ENCODE peak calls at places on chromosomes 5 and 9, in six cellular contexts. K is nephron progenitor cell; D is CD8-positive, alpha-beta memory T cell; E is ELR; N is stimulated activated CD8-positive, alpha-beta memory T cell treated with anti-CD3 and anti-CD28 coated beads, Interleukin-4, amount 100 ng/mL, for 24 hours; S is AG08396. I is an unnamed sample.

GRCh38 chr9:111527347-111527746 is 2.4 kb downstream of the ZNF483 start:
- DNase-seq in K (no peak), S (no peak), D (no peak), N (no peak), E (peak; percentile 26), I (no peak)

GRCh38 chr5:7850533-7851239 is at the start of gene CFAP90:
- DNase-seq in N (no peak), D (no peak), E (peak; percentile 24), S (peak; percentile 60), K (peak; percentile 94), I (peak; percentile 23)

GRCh38 chr5:77751328-77752023 is 24.7 kb downstream of the TBCA start:
- DNase-seq in D (no peak), K (no peak), E (no peak), N (no peak), S (no peak), I (no peak)

GRCh38 chr9:74773886-74774479 is 113.7 kb downstream of the TRPM6 start:
- DNase-seq in E (peak; percentile 74), D (peak; percentile 55), K (peak; percentile 76), S (peak; percentile 54), N (peak; percentile 41), I (peak; percentile 47)

GRCh38 chr5:110055301-110055700 is 365.6 kb downstream of the MAN2A1 start:
- DNase-seq in S (no peak), D (no peak), N (no peak), K (no peak), E (peak; percentile 9), I (no peak)

GRCh38 chr9:17135578-17135904 is 701 bp downstream of the CNTLN start:
- DNase-seq in S (no peak), N (no peak), E (no peak), D (no peak), K (no peak), I (no peak)

GRCh38 chr5:140590861-140591260 is 26.2 kb downstream of the SLC35A4 start:
- DNase-seq in S (no peak), D (no peak), N (no peak), E (no peak), K (no peak), I (no peak)

GRCh38 chr5:40681351-40682311 is 1.9 kb downstream of the PTGER4 start:
- DNase-seq in K (peak; percentile 37), E (no peak), N (no peak), S (no peak), D (peak; percentile 53), I (no peak)

GRCh38 chr5:136006767-136007251 is 22.0 kb upstream of the TGFBI start:
- DNase-seq in S (peak; percentile 61), N (no peak), E (peak; percentile 100), D (no peak), K (no peak), I (no peak)

GRCh38 chr5:30764704-30765103 is 428.8 kb upstream of the CDH6 start:
- DNase-seq in E (no peak), K (no peak), D (no peak), N (no peak), S (no peak), I (no peak)

GRCh38 chr9:72788966-72789365 is 163.9 kb downstream of the ALDH1A1 start:
- DNase-seq in E (no peak), N (no peak), S (no peak), K (no peak), D (no peak), I (no peak)

GRCh38 chr5:173016621-173017046 is 33.1 kb downstream of the ATP6V0E1 start:
- DNase-seq in N (no peak), K (no peak), E (peak; percentile 47), S (peak; percentile 42), D (no peak), I (no peak)

GRCh38 chr5:141001854-141002666 is 35.8 kb downstream of the PCDHAC2 start:
- DNase-seq in D (no peak), N (no peak), S (no peak), K (peak; percentile 54), E (no peak), I (no peak)

GRCh38 chr9:969310-969692 is 7.2 kb upstream of the DMRT3 start:
- DNase-seq in S (no peak), K (peak; percentile 62), N (no peak), E (no peak), D (no peak), I (no peak)

GRCh38 chr9:134431626-134432025 is 105.4 kb downstream of the RXRA start:
- DNase-seq in E (no peak), S (no peak), N (no peak), K (no peak), D (no peak), I (no peak)

GRCh38 chr5:96054272-96055030 is 92.8 kb upstream of the ELL2 start:
- DNase-seq in S (no peak), K (no peak), E (no peak), D (no peak), N (no peak), I (no peak)

GRCh38 chr9:135993840-135994776 is 32.9 kb upstream of the UBAC1 start:
- DNase-seq in S (no peak), E (no peak), K (no peak), D (no peak), N (no peak), I (no peak)

GRCh38 chr5:5291357-5291756 is 131.1 kb upstream of the ICE1 start:
- DNase-seq in K (no peak), S (no peak), D (no peak), E (peak; percentile 53), N (no peak), I (no peak)

GRCh38 chr5:16671208-16671607 is 54.4 kb upstream of the RETREG1 start:
- DNase-seq in N (no peak), K (no peak), D (no peak), S (no peak), E (no peak), I (no peak)

GRCh38 chr9:101635473-101635872 is 40.7 kb upstream of the PPP3R2 start:
- DNase-seq in K (no peak), S (no peak), E (peak; percentile 9), D (no peak), N (no peak), I (no peak)

GRCh38 chr5:18546570-18546969 is 912.3 kb downstream of the TAF11L14 start:
- DNase-seq in K (no peak), D (no peak), N (no peak), E (no peak), S (no peak), I (no peak)

GRCh38 chr5:95959964-95960801 is 1.5 kb downstream of the ELL2 start:
- DNase-seq in K (peak; percentile 4), E (peak; percentile 66), S (no peak), N (no peak), D (no peak), I (no peak)

GRCh38 chr9:115367780-115368179 is 249.8 kb upstream of the TNC start:
- DNase-seq in N (no peak), K (no peak), D (no peak), S (peak; percentile 31), E (peak; percentile 40), I (no peak)

GRCh38 chr5:1438871-1439270 is 6.4 kb downstream of the SLC6A3 start:
- DNase-seq in N (no peak), D (no peak), E (no peak), S (no peak), K (no peak), I (no peak)

GRCh38 chr5:115349001-115349817 is 52.8 kb upstream of the CCDC112 start:
- DNase-seq in E (peak; percentile 92), S (peak; percentile 62), K (no peak), D (no peak), N (no peak), I (no peak)

GRCh38 chr9:106868565-106868964 is 5.6 kb downstream of the ZNF462 start:
- DNase-seq in S (no peak), N (no peak), D (no peak), K (no peak), E (no peak), I (no peak)

GRCh38 chr5:176652136-176652535 is 4.9 kb downstream of the TSPAN17 start:
- DNase-seq in K (no peak), S (no peak), D (no peak), E (no peak), N (no peak), I (no peak)

GRCh38 chr5:129771058-129771838 is 23.4 kb downstream of the MINAR2 start:
- DNase-seq in K (peak; percentile 64), N (peak; percentile 6), D (peak; percentile 30), E (peak; percentile 63), S (peak; percentile 27), I (no peak)

GRCh38 chr5:146369691-146370090 is 31.1 kb downstream of the POU4F3 start:
- DNase-seq in D (no peak), E (peak; percentile 61), K (no peak), S (no peak), N (no peak), I (no peak)

GRCh38 chr5:8213701-8214240 is 344.8 kb downstream of the MTRR start:
- DNase-seq in D (no peak), N (no peak), E (no peak), S (no peak), K (no peak), I (no peak)

GRCh38 chr5:67166460-67166871 is 30.1 kb downstream of the CD180 start:
- DNase-seq in K (no peak), D (peak; percentile 58), E (no peak), S (no peak), N (peak; percentile 33), I (peak; percentile 64)

GRCh38 chr5:172939561-172939960 is 19.7 kb upstream of the RPL26L1 start:
- DNase-seq in E (no peak), D (no peak), N (no peak), S (no peak), K (peak; percentile 42), I (no peak)

GRCh38 chr9:14455243-14455642 is 141.3 kb upstream of the NFIB start:
- DNase-seq in N (no peak), E (no peak), S (no peak), D (no peak), K (no peak), I (no peak)

GRCh38 chr5:134148986-134149539 is 27.7 kb downstream of the SKP1 start:
- DNase-seq in K (no peak), N (no peak), D (no peak), S (no peak), E (no peak), I (no peak)

GRCh38 chr5:118937393-118938061 is 50.8 kb downstream of the DTWD2 start:
- DNase-seq in K (no peak), S (no peak), E (no peak), D (no peak), N (no peak), I (no peak)

GRCh38 chr5:100647461-100648230 is 112.5 kb downstream of the FAM174A start:
- DNase-seq in N (no peak), E (peak; percentile 19), S (no peak), K (peak; percentile 5), D (no peak), I (no peak)

GRCh38 chr5:83509535-83509934 is 38.0 kb downstream of the VCAN start:
- DNase-seq in S (peak; percentile 12), D (no peak), N (no peak), E (peak; percentile 13), K (no peak), I (no peak)

GRCh38 chr5:123709422-123709821 is 197.4 kb downstream of the CSNK1G3 start:
- DNase-seq in N (no peak), S (no peak), K (no peak), E (no peak), D (no peak), I (no peak)

GRCh38 chr9:134656334-134657034 is 14.9 kb downstream of the COL5A1 start:
- DNase-seq in S (no peak), K (no peak), E (peak; percentile 39), D (no peak), N (no peak), I (no peak)

I was measured in immature natural killer cell.